ENCODE peak calls at places on chromosomes 13 and 19, in eight cellular contexts. C is IMR-90, M is small intestine, T is tibial nerve, S is prostate gland, A is ovary, L is upper lobe of left lung, Q is fibroblast of lung. Y is an unnamed sample.
A peak's percentile ranks its signal among the peaks of the same experiment; 100 is the strongest.

GRCh38 chr19:10503002-10503789 is at the start of gene KEAP1:
- DNase-seq in C (no peak), M (peak; percentile 34), T (no peak), S (no peak), A (peak; percentile 37), L (peak; percentile 90), Q (peak; percentile 42), Y (peak; percentile 38)

GRCh38 chr13:45522571-45522970 is 57.8 kb downstream of the COG3 start:
- DNase-seq in C (peak; percentile 18), M (no peak), T (no peak), S (no peak), A (no peak), L (no peak), Q (no peak), Y (no peak)

GRCh38 chr19:32201211-32201610 is 144.2 kb upstream of the ZNF507 start:
- DNase-seq in C (no peak), M (no peak), T (no peak), S (no peak), A (no peak), L (no peak), Q (no peak), Y (no peak)

GRCh38 chr13:54637377-54637776 is 1608.8 kb downstream of the OLFM4 start:
- DNase-seq in C (no peak), M (peak; percentile 51), T (no peak), S (no peak), A (no peak), L (no peak), Q (peak; percentile 1), Y (no peak)

GRCh38 chr19:49690073-49690655 is 752 bp upstream of the CPT1C start:
- DNase-seq in C (no peak), M (no peak), T (no peak), S (no peak), A (no peak), L (no peak), Q (no peak), Y (no peak)

GRCh38 chr19:7519411-7520130 is 2.9 kb upstream of the MCOLN1 start:
- DNase-seq in C (no peak), M (no peak), T (no peak), S (no peak), A (no peak), L (peak; percentile 86), Q (no peak), Y (no peak)

GRCh38 chr13:108496364-108497215 is 132.8 kb upstream of the MYO16 start:
- DNase-seq in C (no peak), M (no peak), T (no peak), S (no peak), A (no peak), L (peak; percentile 50), Q (peak; percentile 12), Y (no peak)

GRCh38 chr19:13045812-13046211 is 50.5 kb downstream of the NFIX start:
- DNase-seq in C (no peak), M (no peak), T (no peak), S (no peak), A (no peak), L (no peak), Q (no peak), Y (no peak)

GRCh38 chr13:21638319-21639282 is 32.3 kb upstream of the FGF9 start:
- DNase-seq in C (peak; percentile 4), M (peak; percentile 49), T (no peak), S (no peak), A (no peak), L (no peak), Q (no peak), Y (no peak)

GRCh38 chr19:58154287-58154678 is 3.7 kb upstream of the ZNF329 start:
- DNase-seq in C (peak; percentile 24), M (no peak), T (no peak), S (peak; percentile 12), A (peak; percentile 53), L (no peak), Q (peak; percentile 61), Y (peak; percentile 40)

GRCh38 chr13:109036091-109036490 is 406.7 kb downstream of the MYO16 start:
- DNase-seq in C (no peak), M (no peak), T (no peak), S (no peak), A (no peak), L (no peak), Q (peak; percentile 16), Y (no peak)

GRCh38 chr19:3319643-3320353 is 46.6 kb upstream of the NFIC start:
- DNase-seq in C (no peak), M (no peak), T (no peak), S (no peak), A (no peak), L (no peak), Q (peak; percentile 87), Y (no peak)

GRCh38 chr19:16587031-16588023 is 15.1 kb upstream of the SLC35E1 start:
- DNase-seq in C (peak; percentile 67), M (no peak), T (peak; percentile 32), S (no peak), A (no peak), L (no peak), Q (peak; percentile 71), Y (no peak)

GRCh38 chr19:16588089-16588823 is 16.0 kb upstream of the SLC35E1 start:
- DNase-seq in C (peak; percentile 19), M (peak; percentile 23), T (no peak), S (peak; percentile 36), A (no peak), L (peak; percentile 79), Q (peak; percentile 50), Y (no peak)

GRCh38 chr19:16584825-16585801 is 12.9 kb upstream of the SLC35E1 start:
- DNase-seq in C (no peak), M (no peak), T (no peak), S (no peak), A (no peak), L (no peak), Q (no peak), Y (no peak)

GRCh38 chr19:16585808-16586476 is 13.7 kb upstream of the SLC35E1 start:
- DNase-seq in C (peak; percentile 19), M (no peak), T (no peak), S (no peak), A (no peak), L (no peak), Q (no peak), Y (no peak)

DNA sequence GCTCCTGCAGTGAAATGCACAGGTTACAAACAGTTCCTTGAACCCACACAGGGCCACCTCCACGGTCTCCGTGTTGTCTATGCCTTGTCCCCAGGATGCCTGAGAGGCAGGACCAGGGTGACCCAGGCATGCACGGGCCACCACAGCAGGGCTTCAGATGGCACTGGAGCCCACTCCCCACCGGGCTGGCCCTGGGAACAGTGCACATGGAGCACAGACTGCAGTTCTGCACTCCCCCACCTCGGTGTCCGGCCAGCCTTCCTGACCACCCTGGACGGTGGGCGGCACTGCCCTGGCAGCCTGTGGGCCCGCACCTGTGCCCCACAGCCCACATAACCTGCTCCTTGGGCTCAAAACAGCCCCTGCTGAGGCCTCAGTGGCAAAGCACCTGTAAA is 14.3 kb upstream of the SLC35E1 start:
- DNase-seq in C (no peak), M (no peak), T (no peak), S (no peak), A (no peak), L (no peak), Q (no peak), Y (no peak)
- H3K4me1 ChIP-seq in C (peaks cover 40% of the 10 kb centered on the region), M (peaks cover 9% of the 10 kb centered on the region), T (peaks cover 77% of the 10 kb centered on the region), S (peaks cover 25% of the 10 kb centered on the region), A (peaks cover 22% of the 10 kb centered on the region), L (peaks cover 90% of the 10 kb centered on the region), Q (peaks cover 14% of the 10 kb centered on the region), Y (peaks cover 51% of the 10 kb centered on the region)

DNA sequence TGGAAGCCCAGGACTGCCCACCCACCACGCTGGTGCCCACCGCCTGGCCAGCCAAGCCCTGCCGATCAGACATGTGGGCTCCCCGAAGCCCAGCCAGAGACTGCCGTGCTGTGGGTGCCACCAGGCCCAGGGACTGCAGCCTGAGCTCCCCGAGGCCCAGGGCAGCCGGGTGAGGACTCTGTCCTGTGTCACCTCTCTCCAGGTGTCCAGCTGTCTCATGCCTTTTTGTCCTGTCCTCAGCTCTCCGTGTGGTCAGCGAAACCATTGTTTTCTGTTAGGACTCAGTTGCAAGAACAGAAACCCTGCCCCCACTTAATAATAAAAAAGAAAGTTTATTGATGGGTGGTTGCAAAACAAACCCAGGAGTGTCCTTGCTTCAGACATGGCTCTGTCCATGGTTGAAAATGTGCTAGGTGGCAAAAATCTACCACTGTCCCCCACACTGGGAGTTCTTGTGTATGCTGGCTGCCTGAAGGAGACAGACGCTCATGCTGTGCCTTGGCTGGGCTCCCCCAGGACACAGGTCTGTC is 9.9 kb downstream of the PLEKHF1 start:
- DNase-seq in C (no peak), M (no peak), T (no peak), S (no peak), A (no peak), L (no peak), Q (no peak), Y (peak; percentile 19)
- H3K4me1 ChIP-seq in C (peaks cover 5% of the 10 kb centered on the region), M (no peaks in the 10 kb centered on the region), T (peaks cover 53% of the 10 kb centered on the region), S (peaks cover 50% of the 10 kb centered on the region), A (peaks cover 9% of the 10 kb centered on the region), L (peaks cover 81% of the 10 kb centered on the region), Q (peaks cover 9% of the 10 kb centered on the region), Y (peaks cover 62% of the 10 kb centered on the region)

GRCh38 chr19:18304194-18304495 is 18.7 kb downstream of the LSM4 start:
- DNase-seq in C (no peak), M (no peak), T (no peak), S (no peak), A (no peak), L (no peak), Q (no peak), Y (no peak)
- H3K4me1 ChIP-seq in C (peaks cover 22% of the 10 kb centered on the region), M (peaks cover 3% of the 10 kb centered on the region), T (peaks cover 64% of the 10 kb centered on the region), S (peaks cover 5% of the 10 kb centered on the region), A (peaks cover 18% of the 10 kb centered on the region), L (peaks cover 79% of the 10 kb centered on the region), Q (peaks cover 31% of the 10 kb centered on the region), Y (peaks cover 6% of the 10 kb centered on the region)

GRCh38 chr13:74066937-74067336 is 67.3 kb downstream of the KLF12 start:
- DNase-seq in C (peak; percentile 25), M (no peak), T (no peak), S (no peak), A (no peak), L (no peak), Q (peak; percentile 46), Y (no peak)

GRCh38 chr13:74064805-74065204 is 69.4 kb downstream of the KLF12 start:
- DNase-seq in C (peak; percentile 82), M (no peak), T (no peak), S (no peak), A (no peak), L (no peak), Q (peak; percentile 26), Y (no peak)

GRCh38 chr13:74061939-74062595 is 72.1 kb downstream of the KLF12 start:
- DNase-seq in C (peak; percentile 47), M (peak; percentile 54), T (no peak), S (no peak), A (peak; percentile 25), L (no peak), Q (peak; percentile 63), Y (no peak)

GRCh38 chr13:74062933-74063332 is 71.3 kb downstream of the KLF12 start:
- DNase-seq in C (peak; percentile 74), M (no peak), T (no peak), S (no peak), A (peak; percentile 22), L (no peak), Q (peak; percentile 86), Y (no peak)

DNA sequence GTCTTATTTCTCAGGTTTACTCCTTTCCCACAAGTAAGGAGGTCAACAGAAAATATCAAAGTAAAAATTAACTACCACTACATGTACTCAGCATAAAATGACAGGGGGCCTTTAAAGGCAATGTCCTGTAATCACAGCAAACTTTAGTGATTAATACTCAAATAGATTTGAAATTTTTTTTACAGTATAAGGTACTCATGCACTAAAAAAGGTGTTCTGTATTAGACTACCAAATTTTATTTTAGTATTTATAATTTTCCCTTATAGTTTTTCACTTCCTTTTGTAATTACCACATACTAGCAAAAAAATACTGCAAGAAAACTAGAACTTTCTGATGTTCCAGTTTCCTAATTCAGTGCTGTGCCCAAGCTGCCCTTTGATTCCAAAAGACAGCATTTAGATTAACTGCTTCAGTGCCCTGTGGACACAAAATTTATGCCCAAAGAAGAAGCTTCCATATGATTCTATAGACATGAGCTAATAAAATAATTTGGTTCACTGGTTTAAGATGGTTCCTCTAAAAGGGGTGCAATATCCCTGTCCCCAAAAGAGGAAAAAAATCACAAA is 70.6 kb downstream of the KLF12 start:
- DNase-seq in C (no peak), M (no peak), T (no peak), S (no peak), A (no peak), L (no peak), Q (no peak), Y (no peak)
- H3K4me1 ChIP-seq in C (peaks cover 12% of the 10 kb centered on the region), M (no peaks in the 10 kb centered on the region), T (peaks cover 17% of the 10 kb centered on the region), S (no peaks in the 10 kb centered on the region), A (peaks cover 3% of the 10 kb centered on the region), L (no peaks in the 10 kb centered on the region), Q (peaks cover 5% of the 10 kb centered on the region), Y (no peaks in the 10 kb centered on the region)